ENCODE peak calls at places on chromosomes 13 and 19, in ten cellular contexts. T, M, D, C, J, R, I, W, A and L are unnamed samples. For H3K4me1, the result is how much of the 10 kb centered on the place peaks cover.

GRCh38 chr13:52925775-52926285 is 77.4 kb upstream of the PCDH8 start:
- DNase-seq in T (no peak), M (no peak), D (no peak), C (no peak), J (no peak), R (no peak), I (no peak), W (no peak), A (no peak), L (peak)

GRCh38 chr13:103716689-103717088 is 650.5 kb upstream of the SLC10A2 start:
- DNase-seq in T (no peak), M (no peak), D (no peak), C (no peak), J (no peak), R (no peak), I (no peak), W (no peak), A (no peak), L (no peak)

GRCh38 chr13:113145496-113145895 is 13.0 kb upstream of the PROZ start:
- DNase-seq in T (no peak), M (no peak), D (no peak), C (no peak), J (no peak), R (no peak), I (no peak), W (no peak), A (no peak), L (no peak)

GRCh38 chr13:25085125-25085742 is 10.7 kb upstream of the PABPC3 start:
- DNase-seq in T (peak), M (peak), D (peak), C (peak), J (no peak), R (peak), I (peak), W (peak), A (peak), L (no peak)

GRCh38 chr19:39752390-39752789 is 14.6 kb upstream of the CLC start:
- DNase-seq in T (no peak), M (no peak), D (no peak), C (no peak), J (no peak), R (no peak), I (no peak), W (no peak), A (no peak), L (no peak)

GRCh38 chr19:38003427-38004099 is 96.6 kb downstream of the SIPA1L3 start:
- DNase-seq in T (peak), M (peak), D (peak), C (peak), J (peak), R (peak), I (peak), W (peak), A (peak), L (peak)

GRCh38 chr13:75195479-75196111 is 286.4 kb downstream of the TBC1D4 start:
- DNase-seq in T (no peak), M (no peak), D (peak), C (no peak), J (no peak), R (no peak), I (no peak), W (no peak), A (no peak), L (no peak)

GRCh38 chr19:13938361-13939027 is at the start of gene PODNL1:
- DNase-seq in T (no peak), M (peak), D (peak), C (no peak), J (no peak), R (no peak), I (peak), W (no peak), A (peak), L (no peak)

GRCh38 chr13:79796116-79796515 is 315.2 kb downstream of the NDFIP2 start:
- DNase-seq in T (no peak), M (no peak), D (no peak), C (no peak), J (no peak), R (no peak), I (no peak), W (no peak), A (no peak), L (no peak)

GRCh38 chr13:51620165-51620983 is 36.1 kb downstream of the WDFY2 start:
- DNase-seq in T (no peak), M (no peak), D (no peak), C (no peak), J (peak), R (no peak), I (no peak), W (no peak), A (no peak), L (peak)

GRCh38 chr19:42116308-42117075 is 15.8 kb downstream of the POU2F2 start:
- DNase-seq in T (no peak), M (no peak), D (no peak), C (no peak), J (no peak), R (no peak), I (no peak), W (no peak), A (no peak), L (no peak)
- H3K4me1 ChIP-seq in T (under half), M (under half), D (under half), C (under half), J (under half), R (under half), I (under half), W (under half), A (under half), L (under half)

GRCh38 chr13:58906329-58907007 is 1257.3 kb downstream of the DIAPH3 start:
- DNase-seq in T (no peak), M (no peak), D (no peak), C (no peak), J (no peak), R (no peak), I (no peak), W (no peak), A (no peak), L (peak)

GRCh38 chr13:58908019-58908679 is 1255.6 kb downstream of the DIAPH3 start:
- DNase-seq in T (no peak), M (no peak), D (no peak), C (no peak), J (no peak), R (no peak), I (no peak), W (no peak), A (no peak), L (no peak)

DNA sequence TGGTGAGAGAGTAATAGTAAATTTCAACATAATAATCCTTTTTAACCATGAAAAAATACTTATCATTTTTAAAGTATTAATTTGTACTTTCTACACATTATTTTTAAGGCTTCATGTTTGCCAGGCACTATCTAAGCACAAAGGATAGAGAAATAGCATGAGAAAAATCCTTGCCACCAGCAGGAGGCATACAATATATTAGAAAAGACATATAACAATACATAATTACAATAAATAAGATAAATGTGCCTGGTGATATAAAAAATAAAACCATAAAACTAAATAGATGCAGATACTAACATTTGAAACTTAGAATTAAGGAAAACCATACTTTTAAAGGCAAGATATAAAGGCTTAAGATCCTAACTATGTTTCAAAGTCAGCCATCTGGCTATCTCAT is 1256.4 kb downstream of the DIAPH3 start:
- DNase-seq in T (no peak), M (no peak), D (no peak), C (no peak), J (no peak), R (no peak), I (peak), W (no peak), A (no peak), L (no peak)
- H3K4me3 ChIP-seq in T (no peak), M (no peak), D (no peak), C (no peak), J (no peak), R (no peak), I (no peak), W (no peak), A (no peak), L (no peak)

DNA sequence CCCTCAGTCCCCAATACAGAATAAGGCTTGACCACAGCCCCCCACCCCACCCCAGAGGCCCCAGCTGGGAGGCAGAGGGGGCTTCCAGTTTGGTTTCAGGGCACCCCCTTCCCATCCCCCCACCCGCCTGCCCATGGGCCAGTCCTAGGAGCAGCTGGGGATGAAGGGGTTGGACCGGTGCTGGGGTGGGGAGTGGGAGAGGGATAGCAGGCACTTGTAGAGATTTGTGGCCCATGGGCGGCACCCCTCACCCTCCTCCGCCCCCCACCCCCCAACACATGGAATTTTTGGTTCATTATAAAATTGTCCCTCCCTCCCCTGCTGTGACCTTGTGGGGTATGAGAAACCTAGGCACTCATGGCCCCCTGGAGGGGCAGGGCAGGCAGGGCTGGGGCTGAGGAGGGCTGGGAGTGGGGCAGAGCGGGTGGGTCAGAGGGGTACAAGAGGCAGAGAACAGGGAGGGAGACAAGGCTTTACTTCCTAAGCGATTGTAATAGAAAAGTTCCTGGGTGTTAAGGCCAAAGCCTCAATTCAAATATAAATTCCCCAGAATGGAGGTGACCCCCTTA is 5.3 kb upstream of the GSK3A start:
- DNase-seq in T (no peak), M (no peak), D (no peak), C (no peak), J (no peak), R (no peak), I (no peak), W (no peak), A (no peak), L (no peak)
- H3K27ac ChIP-seq in T (no peak), M (no peak), D (no peak), C (no peak), J (peak), R (no peak), I (no peak), W (no peak), A (peak), L (peak)

GRCh38 chr13:50521750-50522149 is 321.7 kb downstream of the DLEU7 start:
- DNase-seq in T (no peak), M (peak), D (no peak), C (peak), J (no peak), R (no peak), I (peak), W (no peak), A (peak), L (no peak)
- H3K4me1 ChIP-seq in T (under half), M (half or more), D (under half), C (under half), J (under half), R (under half), I (under half), W (under half), A (under half), L (under half)

GRCh38 chr13:46595918-46596315 is 42.9 kb downstream of the LRCH1 start:
- DNase-seq in T (no peak), M (no peak), D (no peak), C (no peak), J (no peak), R (no peak), I (no peak), W (no peak), A (no peak), L (no peak)

GRCh38 chr13:46598140-46598819 is 45.3 kb downstream of the LRCH1 start:
- DNase-seq in T (no peak), M (no peak), D (no peak), C (no peak), J (no peak), R (no peak), I (no peak), W (no peak), A (no peak), L (no peak)

GRCh38 chr13:46596501-46596900 is 43.5 kb downstream of the LRCH1 start:
- DNase-seq in T (no peak), M (no peak), D (no peak), C (no peak), J (no peak), R (no peak), I (no peak), W (no peak), A (no peak), L (no peak)

GRCh38 chr13:46600943-46601311 is 48.0 kb downstream of the LRCH1 start:
- DNase-seq in T (no peak), M (no peak), D (no peak), C (no peak), J (no peak), R (no peak), I (no peak), W (no peak), A (no peak), L (no peak)

GRCh38 chr13:46598820-46599180 is 45.8 kb downstream of the LRCH1 start:
- DNase-seq in T (no peak), M (no peak), D (no peak), C (no peak), J (no peak), R (no peak), I (no peak), W (no peak), A (no peak), L (no peak)
- H3K4me3 ChIP-seq in T (no peak), M (no peak), D (no peak), C (no peak), J (no peak), R (no peak), I (no peak), W (no peak), A (no peak), L (peak)

DNA sequence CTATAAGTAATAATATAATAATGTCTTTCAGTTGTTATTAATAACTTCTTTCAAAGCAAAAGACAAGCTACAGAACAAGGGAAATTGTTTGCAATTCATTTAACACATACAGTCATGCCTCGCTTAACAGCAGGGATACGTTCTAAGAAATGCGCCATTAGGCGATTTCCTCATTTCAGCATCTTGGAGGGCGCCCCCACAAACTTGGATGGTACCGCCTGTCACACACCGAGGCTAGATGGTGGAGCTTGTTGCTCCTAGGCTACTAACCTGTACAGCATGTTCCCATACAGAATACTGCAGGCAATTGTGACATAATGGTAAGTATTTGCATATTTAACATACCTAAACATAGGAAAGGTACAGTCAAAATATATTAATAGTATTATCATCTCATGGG is 8.2 kb upstream of the ANKRD10 start:
- DNase-seq in T (no peak), M (no peak), D (no peak), C (no peak), J (no peak), R (no peak), I (no peak), W (no peak), A (no peak), L (no peak)
- H3K27ac ChIP-seq in T (no peak), M (no peak), D (no peak), C (no peak), J (no peak), R (no peak), I (no peak), W (no peak), A (no peak), L (no peak)

DNA sequence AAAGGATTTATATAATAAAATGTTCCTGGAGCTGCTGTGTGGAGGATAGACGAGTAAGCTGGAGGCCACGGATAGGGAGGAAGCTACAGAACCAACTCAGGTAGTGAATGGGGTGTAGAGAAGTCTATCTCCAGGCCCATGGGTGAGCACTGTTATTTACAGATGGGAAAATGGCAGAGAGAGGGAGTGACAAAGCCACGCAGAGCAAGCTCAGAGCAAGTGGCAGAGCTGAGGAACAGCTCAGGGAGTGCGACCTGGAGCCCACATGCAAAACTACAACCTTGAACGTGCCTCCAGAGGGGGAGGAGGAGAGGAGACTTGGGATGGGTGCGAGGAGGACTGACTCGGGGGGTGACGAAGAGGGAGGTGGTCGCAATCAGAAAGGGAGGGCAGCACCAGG is 13.4 kb upstream of the RSPH6A start:
- DNase-seq in T (no peak), M (no peak), D (no peak), C (no peak), J (no peak), R (no peak), I (no peak), W (no peak), A (no peak), L (no peak)
- H3K4me1 ChIP-seq in T (under half), M (under half), D (under half), C (under half), J (under half), R (under half), I (under half), W (under half), A (under half), L (under half)